ENCODE peak calls at places on chromosomes 2 and 18, in ten cellular contexts. One of them, this sample, is unnamed.

GRCh38 chr18:55261253-55261652 is 302.0 kb upstream of the CCDC68 start:
- DNase-seq in endothelial cell: no peak
- DNase-seq in RWPE2: no peak
- DNase-seq in PC-9: no peak
- DNase-seq in heart right ventricle: no peak
- DNase-seq in Panc1: no peak
- DNase-seq in mesothelial cell of epicardium: no peak
- DNase-seq in activated CD8-positive, alpha-beta T cell treated with anti-CD3 and anti-CD28 coated beads for 36 hours: no peak
- DNase-seq in heart left ventricle: no peak
- DNase-seq in A549: no peak
- DNase-seq in this sample: no peak

GRCh38 chr2:3447789-3448317 is 68.4 kb downstream of the TRAPPC12 start:
- DNase-seq in endothelial cell: peak; percentile 17
- DNase-seq in RWPE2: no peak
- DNase-seq in PC-9: no peak
- DNase-seq in heart right ventricle: no peak
- DNase-seq in Panc1: no peak
- DNase-seq in mesothelial cell of epicardium: no peak
- DNase-seq in activated CD8-positive, alpha-beta T cell treated with anti-CD3 and anti-CD28 coated beads for 36 hours: no peak
- DNase-seq in heart left ventricle: no peak
- DNase-seq in A549: no peak
- DNase-seq in this sample: peak; percentile 40

GRCh38 chr2:231250146-231250545 is 51.7 kb downstream of the ARMC9 start:
- DNase-seq in endothelial cell: no peak
- DNase-seq in RWPE2: no peak
- DNase-seq in PC-9: no peak
- DNase-seq in heart right ventricle: no peak
- DNase-seq in Panc1: no peak
- DNase-seq in mesothelial cell of epicardium: no peak
- DNase-seq in activated CD8-positive, alpha-beta T cell treated with anti-CD3 and anti-CD28 coated beads for 36 hours: no peak
- DNase-seq in heart left ventricle: no peak
- DNase-seq in A549: no peak
- DNase-seq in this sample: no peak

GRCh38 chr2:45909677-45910191 is 258.3 kb downstream of the PRKCE start:
- DNase-seq in endothelial cell: no peak
- DNase-seq in RWPE2: no peak
- DNase-seq in PC-9: peak; percentile 83
- DNase-seq in heart right ventricle: no peak
- DNase-seq in Panc1: no peak
- DNase-seq in mesothelial cell of epicardium: no peak
- DNase-seq in activated CD8-positive, alpha-beta T cell treated with anti-CD3 and anti-CD28 coated beads for 36 hours: no peak
- DNase-seq in heart left ventricle: no peak
- DNase-seq in A549: no peak
- DNase-seq in this sample: no peak

GRCh38 chr2:186641132-186641806 is 51.4 kb downstream of the ITGAV start:
- DNase-seq in endothelial cell: no peak
- DNase-seq in RWPE2: no peak
- DNase-seq in PC-9: no peak
- DNase-seq in heart right ventricle: no peak
- DNase-seq in Panc1: no peak
- DNase-seq in mesothelial cell of epicardium: no peak
- DNase-seq in activated CD8-positive, alpha-beta T cell treated with anti-CD3 and anti-CD28 coated beads for 36 hours: no peak
- DNase-seq in heart left ventricle: no peak
- DNase-seq in A549: no peak
- DNase-seq in this sample: no peak

GRCh38 chr2:141589314-141589713 is 541.5 kb downstream of the LRP1B start:
- DNase-seq in endothelial cell: no peak
- DNase-seq in RWPE2: no peak
- DNase-seq in PC-9: no peak
- DNase-seq in heart right ventricle: no peak
- DNase-seq in Panc1: no peak
- DNase-seq in mesothelial cell of epicardium: no peak
- DNase-seq in activated CD8-positive, alpha-beta T cell treated with anti-CD3 and anti-CD28 coated beads for 36 hours: no peak
- DNase-seq in heart left ventricle: no peak
- DNase-seq in A549: no peak
- DNase-seq in this sample: no peak

GRCh38 chr2:26807788-26808460 is 22.1 kb downstream of the CENPA start:
- DNase-seq in endothelial cell: peak; percentile 18
- DNase-seq in RWPE2: no peak
- DNase-seq in PC-9: no peak
- DNase-seq in heart right ventricle: no peak
- DNase-seq in Panc1: no peak
- DNase-seq in mesothelial cell of epicardium: no peak
- DNase-seq in activated CD8-positive, alpha-beta T cell treated with anti-CD3 and anti-CD28 coated beads for 36 hours: no peak
- DNase-seq in heart left ventricle: no peak
- DNase-seq in A549: no peak
- DNase-seq in this sample: no peak

GRCh38 chr18:31835528-31836138 is 75.0 kb upstream of the SLC25A52 start:
- DNase-seq in endothelial cell: no peak
- DNase-seq in RWPE2: no peak
- DNase-seq in PC-9: no peak
- DNase-seq in heart right ventricle: no peak
- DNase-seq in Panc1: no peak
- DNase-seq in mesothelial cell of epicardium: no peak
- DNase-seq in activated CD8-positive, alpha-beta T cell treated with anti-CD3 and anti-CD28 coated beads for 36 hours: no peak
- DNase-seq in heart left ventricle: no peak
- DNase-seq in A549: no peak
- DNase-seq in this sample: no peak

GRCh38 chr2:109032229-109032800 is 43.3 kb upstream of the EDAR start:
- DNase-seq in endothelial cell: no peak
- DNase-seq in RWPE2: no peak
- DNase-seq in PC-9: no peak
- DNase-seq in heart right ventricle: no peak
- DNase-seq in Panc1: no peak
- DNase-seq in mesothelial cell of epicardium: no peak
- DNase-seq in activated CD8-positive, alpha-beta T cell treated with anti-CD3 and anti-CD28 coated beads for 36 hours: peak; percentile 46
- DNase-seq in heart left ventricle: no peak
- DNase-seq in A549: no peak
- DNase-seq in this sample: no peak

GRCh38 chr2:30191831-30192271 is 39.5 kb upstream of the LBH start:
- DNase-seq in endothelial cell: no peak
- DNase-seq in RWPE2: no peak
- DNase-seq in PC-9: no peak
- DNase-seq in heart right ventricle: no peak
- DNase-seq in Panc1: no peak
- DNase-seq in mesothelial cell of epicardium: no peak
- DNase-seq in activated CD8-positive, alpha-beta T cell treated with anti-CD3 and anti-CD28 coated beads for 36 hours: no peak
- DNase-seq in heart left ventricle: no peak
- DNase-seq in A549: no peak
- DNase-seq in this sample: no peak

GRCh38 chr2:174334781-174335604 is at the start of gene SP9:
- DNase-seq in endothelial cell: peak; percentile 68
- DNase-seq in RWPE2: no peak
- DNase-seq in PC-9: no peak
- DNase-seq in heart right ventricle: no peak
- DNase-seq in Panc1: no peak
- DNase-seq in mesothelial cell of epicardium: peak; percentile 74
- DNase-seq in activated CD8-positive, alpha-beta T cell treated with anti-CD3 and anti-CD28 coated beads for 36 hours: peak; percentile 39
- DNase-seq in heart left ventricle: no peak
- DNase-seq in A549: peak; percentile 91
- DNase-seq in this sample: peak; percentile 86

GRCh38 chr18:75107196-75107930 is 101.6 kb downstream of the PTGR3 start:
- DNase-seq in endothelial cell: no peak
- DNase-seq in RWPE2: no peak
- DNase-seq in PC-9: no peak
- DNase-seq in heart right ventricle: no peak
- DNase-seq in Panc1: no peak
- DNase-seq in mesothelial cell of epicardium: no peak
- DNase-seq in activated CD8-positive, alpha-beta T cell treated with anti-CD3 and anti-CD28 coated beads for 36 hours: no peak
- DNase-seq in heart left ventricle: no peak
- DNase-seq in A549: no peak
- DNase-seq in this sample: no peak

GRCh38 chr2:24489942-24490673 is 946 bp upstream of the NCOA1 start:
- DNase-seq in endothelial cell: peak; percentile 26
- DNase-seq in RWPE2: no peak
- DNase-seq in PC-9: peak; percentile 54
- DNase-seq in heart right ventricle: no peak
- DNase-seq in Panc1: no peak
- DNase-seq in mesothelial cell of epicardium: no peak
- DNase-seq in activated CD8-positive, alpha-beta T cell treated with anti-CD3 and anti-CD28 coated beads for 36 hours: peak; percentile 27
- DNase-seq in heart left ventricle: no peak
- DNase-seq in A549: peak; percentile 58
- DNase-seq in this sample: no peak

GRCh38 chr2:185347445-185347844 is 391.2 kb upstream of the FSIP2 start:
- DNase-seq in endothelial cell: no peak
- DNase-seq in RWPE2: no peak
- DNase-seq in PC-9: no peak
- DNase-seq in heart right ventricle: no peak
- DNase-seq in Panc1: no peak
- DNase-seq in mesothelial cell of epicardium: no peak
- DNase-seq in activated CD8-positive, alpha-beta T cell treated with anti-CD3 and anti-CD28 coated beads for 36 hours: no peak
- DNase-seq in heart left ventricle: no peak
- DNase-seq in A549: no peak
- DNase-seq in this sample: no peak

GRCh38 chr2:84309281-84309680 is 149.8 kb downstream of the SUCLG1 start:
- DNase-seq in endothelial cell: no peak
- DNase-seq in RWPE2: no peak
- DNase-seq in PC-9: no peak
- DNase-seq in heart right ventricle: no peak
- DNase-seq in Panc1: no peak
- DNase-seq in mesothelial cell of epicardium: no peak
- DNase-seq in activated CD8-positive, alpha-beta T cell treated with anti-CD3 and anti-CD28 coated beads for 36 hours: no peak
- DNase-seq in heart left ventricle: no peak
- DNase-seq in A549: no peak
- DNase-seq in this sample: no peak

GRCh38 chr18:74451148-74451547 is 6.0 kb downstream of the DIPK1C start:
- DNase-seq in endothelial cell: no peak
- DNase-seq in RWPE2: no peak
- DNase-seq in PC-9: no peak
- DNase-seq in heart right ventricle: no peak
- DNase-seq in Panc1: no peak
- DNase-seq in mesothelial cell of epicardium: peak; percentile 17
- DNase-seq in activated CD8-positive, alpha-beta T cell treated with anti-CD3 and anti-CD28 coated beads for 36 hours: no peak
- DNase-seq in heart left ventricle: no peak
- DNase-seq in A549: no peak
- DNase-seq in this sample: no peak

GRCh38 chr18:60684843-60685513 is 312.4 kb upstream of the MC4R start:
- DNase-seq in endothelial cell: no peak
- DNase-seq in RWPE2: no peak
- DNase-seq in PC-9: no peak
- DNase-seq in heart right ventricle: no peak
- DNase-seq in Panc1: peak; percentile 15
- DNase-seq in mesothelial cell of epicardium: no peak
- DNase-seq in activated CD8-positive, alpha-beta T cell treated with anti-CD3 and anti-CD28 coated beads for 36 hours: no peak
- DNase-seq in heart left ventricle: no peak
- DNase-seq in A549: no peak
- DNase-seq in this sample: no peak

GRCh38 chr2:239589270-239589825 is 188.5 kb upstream of the HDAC4 start:
- DNase-seq in endothelial cell: no peak
- DNase-seq in RWPE2: peak; percentile 29
- DNase-seq in PC-9: no peak
- DNase-seq in heart right ventricle: no peak
- DNase-seq in Panc1: no peak
- DNase-seq in mesothelial cell of epicardium: no peak
- DNase-seq in activated CD8-positive, alpha-beta T cell treated with anti-CD3 and anti-CD28 coated beads for 36 hours: no peak
- DNase-seq in heart left ventricle: no peak
- DNase-seq in A549: no peak
- DNase-seq in this sample: no peak

GRCh38 chr2:121173112-121173511 is 111.9 kb downstream of the TFCP2L1 start:
- DNase-seq in endothelial cell: no peak
- DNase-seq in RWPE2: no peak
- DNase-seq in PC-9: no peak
- DNase-seq in heart right ventricle: no peak
- DNase-seq in Panc1: no peak
- DNase-seq in mesothelial cell of epicardium: no peak
- DNase-seq in activated CD8-positive, alpha-beta T cell treated with anti-CD3 and anti-CD28 coated beads for 36 hours: no peak
- DNase-seq in heart left ventricle: no peak
- DNase-seq in A549: no peak
- DNase-seq in this sample: no peak

GRCh38 chr18:21741511-21742322 is 1.1 kb downstream of the MIB1 start:
- DNase-seq in endothelial cell: peak; percentile 44
- DNase-seq in RWPE2: no peak
- DNase-seq in PC-9: peak; percentile 10
- DNase-seq in heart right ventricle: peak; percentile 22
- DNase-seq in Panc1: no peak
- DNase-seq in mesothelial cell of epicardium: peak; percentile 52
- DNase-seq in activated CD8-positive, alpha-beta T cell treated with anti-CD3 and anti-CD28 coated beads for 36 hours: peak; percentile 45
- DNase-seq in heart left ventricle: peak; percentile 35
- DNase-seq in A549: no peak
- DNase-seq in this sample: no peak

GRCh38 chr2:54636425-54637139 is 86.9 kb upstream of the EML6 start:
- DNase-seq in endothelial cell: no peak
- DNase-seq in RWPE2: no peak
- DNase-seq in PC-9: no peak
- DNase-seq in heart right ventricle: no peak
- DNase-seq in Panc1: no peak
- DNase-seq in mesothelial cell of epicardium: no peak
- DNase-seq in activated CD8-positive, alpha-beta T cell treated with anti-CD3 and anti-CD28 coated beads for 36 hours: no peak
- DNase-seq in heart left ventricle: no peak
- DNase-seq in A549: no peak
- DNase-seq in this sample: no peak

GRCh38 chr2:105521176-105521575 is 122.3 kb upstream of the FHL2 start:
- DNase-seq in endothelial cell: no peak
- DNase-seq in RWPE2: no peak
- DNase-seq in PC-9: no peak
- DNase-seq in heart right ventricle: no peak
- DNase-seq in Panc1: peak; percentile 42
- DNase-seq in mesothelial cell of epicardium: no peak
- DNase-seq in activated CD8-positive, alpha-beta T cell treated with anti-CD3 and anti-CD28 coated beads for 36 hours: no peak
- DNase-seq in heart left ventricle: no peak
- DNase-seq in A549: peak; percentile 18
- DNase-seq in this sample: peak; percentile 37
- TF ChIP-seq CTCF in endothelial cell: peak; percentile 71
- TF ChIP-seq CTCF in RWPE2: peak; percentile 80
- TF ChIP-seq CTCF in PC-9: peak; percentile 84
- TF ChIP-seq CTCF in heart right ventricle: peak; percentile 64
- TF ChIP-seq CTCF in Panc1: peak; percentile 61
- TF ChIP-seq CTCF in mesothelial cell of epicardium: peak; percentile 81
- TF ChIP-seq CTCF in activated CD8-positive, alpha-beta T cell treated with anti-CD3 and anti-CD28 coated beads for 36 hours: peak; percentile 92
- TF ChIP-seq CTCF in heart left ventricle: peak; percentile 74
- TF ChIP-seq CTCF in A549: peak; percentile 90
- TF ChIP-seq CTCF in this sample: peak; percentile 34

GRCh38 chr2:199309973-199310372 is 147.8 kb downstream of the SATB2 start:
- DNase-seq in endothelial cell: no peak
- DNase-seq in RWPE2: no peak
- DNase-seq in PC-9: no peak
- DNase-seq in heart right ventricle: no peak
- DNase-seq in Panc1: no peak
- DNase-seq in mesothelial cell of epicardium: no peak
- DNase-seq in activated CD8-positive, alpha-beta T cell treated with anti-CD3 and anti-CD28 coated beads for 36 hours: no peak
- DNase-seq in heart left ventricle: no peak
- DNase-seq in A549: no peak
- DNase-seq in this sample: peak; percentile 33
- TF ChIP-seq CTCF in endothelial cell: no peak
- TF ChIP-seq CTCF in RWPE2: no peak
- TF ChIP-seq CTCF in PC-9: no peak
- TF ChIP-seq CTCF in heart right ventricle: no peak
- TF ChIP-seq CTCF in Panc1: no peak
- TF ChIP-seq CTCF in mesothelial cell of epicardium: no peak
- TF ChIP-seq CTCF in activated CD8-positive, alpha-beta T cell treated with anti-CD3 and anti-CD28 coated beads for 36 hours: no peak
- TF ChIP-seq CTCF in heart left ventricle: no peak
- TF ChIP-seq CTCF in A549: no peak
- TF ChIP-seq CTCF in this sample: no peak

GRCh38 chr2:18437909-18438308 is 122.5 kb downstream of the RDH14 start:
- DNase-seq in endothelial cell: no peak
- DNase-seq in RWPE2: no peak
- DNase-seq in PC-9: no peak
- DNase-seq in heart right ventricle: no peak
- DNase-seq in Panc1: no peak
- DNase-seq in mesothelial cell of epicardium: no peak
- DNase-seq in activated CD8-positive, alpha-beta T cell treated with anti-CD3 and anti-CD28 coated beads for 36 hours: no peak
- DNase-seq in heart left ventricle: no peak
- DNase-seq in A549: no peak
- DNase-seq in this sample: no peak
- TF ChIP-seq CTCF in endothelial cell: no peak
- TF ChIP-seq CTCF in RWPE2: no peak
- TF ChIP-seq CTCF in PC-9: no peak
- TF ChIP-seq CTCF in heart right ventricle: no peak
- TF ChIP-seq CTCF in Panc1: no peak
- TF ChIP-seq CTCF in mesothelial cell of epicardium: no peak
- TF ChIP-seq CTCF in activated CD8-positive, alpha-beta T cell treated with anti-CD3 and anti-CD28 coated beads for 36 hours: no peak
- TF ChIP-seq CTCF in heart left ventricle: no peak
- TF ChIP-seq CTCF in A549: no peak
- TF ChIP-seq CTCF in this sample: no peak

GRCh38 chr2:201965550-201965949 is 68.1 kb upstream of the FZD7 start:
- DNase-seq in endothelial cell: no peak
- DNase-seq in RWPE2: no peak
- DNase-seq in PC-9: no peak
- DNase-seq in heart right ventricle: no peak
- DNase-seq in Panc1: no peak
- DNase-seq in mesothelial cell of epicardium: no peak
- DNase-seq in activated CD8-positive, alpha-beta T cell treated with anti-CD3 and anti-CD28 coated beads for 36 hours: no peak
- DNase-seq in heart left ventricle: no peak
- DNase-seq in A549: no peak
- DNase-seq in this sample: no peak
- TF ChIP-seq CTCF in endothelial cell: no peak
- TF ChIP-seq CTCF in RWPE2: peak; percentile 17
- TF ChIP-seq CTCF in PC-9: no peak
- TF ChIP-seq CTCF in heart right ventricle: peak; percentile 9
- TF ChIP-seq CTCF in Panc1: no peak
- TF ChIP-seq CTCF in mesothelial cell of epicardium: no peak
- TF ChIP-seq CTCF in activated CD8-positive, alpha-beta T cell treated with anti-CD3 and anti-CD28 coated beads for 36 hours: no peak
- TF ChIP-seq CTCF in heart left ventricle: no peak
- TF ChIP-seq CTCF in A549: peak; percentile 34
- TF ChIP-seq CTCF in this sample: no peak